ENCODE peak calls at places on chromosome 2, in four cellular contexts. One of them, this sample, is unnamed.

GRCh38 chr2:200757414-200757813 is 54.3 kb upstream of the BZW1 start:
- DNase-seq in H9: no peak
- DNase-seq in ELF-1: no peak
- DNase-seq in amniotic stem cell: no peak
- DNase-seq in this sample: no peak

GRCh38 chr2:44126106-44126797 is 42.4 kb upstream of the PPM1B start:
- DNase-seq in H9: no peak
- DNase-seq in ELF-1: no peak
- DNase-seq in amniotic stem cell: no peak
- DNase-seq in this sample: no peak

GRCh38 chr2:12321017-12321641 is 395.6 kb upstream of the TRIB2 start:
- DNase-seq in H9: no peak
- DNase-seq in ELF-1: no peak
- DNase-seq in amniotic stem cell: peak
- DNase-seq in this sample: no peak

GRCh38 chr2:221817052-221817451 is 244.9 kb upstream of the EPHA4 start:
- DNase-seq in H9: no peak
- DNase-seq in ELF-1: no peak
- DNase-seq in amniotic stem cell: no peak
- DNase-seq in this sample: no peak

GRCh38 chr2:78147466-78147865 is 625.3 kb upstream of the LRRTM4 start:
- DNase-seq in H9: no peak
- DNase-seq in ELF-1: peak
- DNase-seq in amniotic stem cell: no peak
- DNase-seq in this sample: no peak

GRCh38 chr2:213806125-213806726 is 522.0 kb downstream of the SPAG16 start:
- DNase-seq in H9: no peak
- DNase-seq in ELF-1: no peak
- DNase-seq in amniotic stem cell: peak
- DNase-seq in this sample: peak

GRCh38 chr2:14774569-14774968 is 142.1 kb downstream of the LRATD1 start:
- DNase-seq in H9: no peak
- DNase-seq in ELF-1: no peak
- DNase-seq in amniotic stem cell: no peak
- DNase-seq in this sample: no peak

GRCh38 chr2:100321181-100321880 is 970 bp downstream of the LONRF2 start:
- DNase-seq in H9: peak
- DNase-seq in ELF-1: peak
- DNase-seq in amniotic stem cell: no peak
- DNase-seq in this sample: peak

GRCh38 chr2:240991378-240992263 is 6.8 kb upstream of the SNED1 start:
- DNase-seq in H9: peak
- DNase-seq in ELF-1: no peak
- DNase-seq in amniotic stem cell: peak
- DNase-seq in this sample: peak

GRCh38 chr2:105439130-105439529 is 40.3 kb upstream of the FHL2 start:
- DNase-seq in H9: no peak
- DNase-seq in ELF-1: no peak
- DNase-seq in amniotic stem cell: no peak
- DNase-seq in this sample: no peak

GRCh38 chr2:225124311-225124832 is 82.1 kb upstream of the DOCK10 start:
- DNase-seq in H9: no peak
- DNase-seq in ELF-1: no peak
- DNase-seq in amniotic stem cell: no peak
- DNase-seq in this sample: no peak

GRCh38 chr2:84741182-84741822 is 139.6 kb downstream of the TRABD2A start:
- DNase-seq in H9: peak
- DNase-seq in ELF-1: peak
- DNase-seq in amniotic stem cell: no peak
- DNase-seq in this sample: peak

GRCh38 chr2:157596992-157597681 is 31.5 kb downstream of the ACVR1C start:
- DNase-seq in H9: peak
- DNase-seq in ELF-1: peak
- DNase-seq in amniotic stem cell: no peak
- DNase-seq in this sample: peak

GRCh38 chr2:239882781-239883180 is 142.4 kb downstream of the NDUFA10 start:
- DNase-seq in H9: peak
- DNase-seq in ELF-1: no peak
- DNase-seq in amniotic stem cell: no peak
- DNase-seq in this sample: no peak

GRCh38 chr2:189293164-189293563 is 113.6 kb upstream of the COL5A2 start:
- DNase-seq in H9: no peak
- DNase-seq in ELF-1: no peak
- DNase-seq in amniotic stem cell: no peak
- DNase-seq in this sample: no peak

GRCh38 chr2:29920631-29921559 is 491 bp downstream of the ALK start:
- DNase-seq in H9: peak
- DNase-seq in ELF-1: peak
- DNase-seq in amniotic stem cell: no peak
- DNase-seq in this sample: no peak

GRCh38 chr2:3300224-3300623 is 77.4 kb downstream of the EIPR1 start:
- DNase-seq in H9: no peak
- DNase-seq in ELF-1: no peak
- DNase-seq in amniotic stem cell: no peak
- DNase-seq in this sample: no peak

GRCh38 chr2:97693476-97693875 is 19.9 kb upstream of the ZAP70 start:
- DNase-seq in H9: no peak
- DNase-seq in ELF-1: no peak
- DNase-seq in amniotic stem cell: no peak
- DNase-seq in this sample: no peak

GRCh38 chr2:149903626-149904025 is 316.1 kb upstream of the MMADHC start:
- DNase-seq in H9: no peak
- DNase-seq in ELF-1: no peak
- DNase-seq in amniotic stem cell: no peak
- DNase-seq in this sample: no peak

GRCh38 chr2:234368861-234369261 is 128.0 kb downstream of the ARL4C start:
- DNase-seq in H9: no peak
- DNase-seq in ELF-1: peak
- DNase-seq in amniotic stem cell: no peak
- DNase-seq in this sample: peak

GRCh38 chr2:105118960-105119359 is 81.1 kb downstream of the MRPS9 start:
- DNase-seq in H9: peak
- DNase-seq in ELF-1: peak
- DNase-seq in amniotic stem cell: no peak
- DNase-seq in this sample: peak

GRCh38 chr2:30446602-30447148 is 371 bp upstream of the LCLAT1 start:
- DNase-seq in H9: no peak
- DNase-seq in ELF-1: no peak
- DNase-seq in amniotic stem cell: no peak
- DNase-seq in this sample: no peak

GRCh38 chr2:135657806-135658582 is 83.7 kb upstream of the UBXN4 start:
- DNase-seq in H9: no peak
- DNase-seq in ELF-1: no peak
- DNase-seq in amniotic stem cell: no peak
- DNase-seq in this sample: no peak

GRCh38 chr2:238916176-238916874 is 68.4 kb downstream of the TWIST2 start:
- DNase-seq in H9: no peak
- DNase-seq in ELF-1: no peak
- DNase-seq in amniotic stem cell: no peak
- DNase-seq in this sample: no peak

GRCh38 chr2:127678531-127678930 is 3.2 kb upstream of the LIMS2 start:
- DNase-seq in H9: no peak
- DNase-seq in ELF-1: no peak
- DNase-seq in amniotic stem cell: no peak
- DNase-seq in this sample: peak

GRCh38 chr2:143955416-143956075 is 564.4 kb downstream of the ZEB2 start:
- DNase-seq in H9: no peak
- DNase-seq in ELF-1: no peak
- DNase-seq in amniotic stem cell: peak
- DNase-seq in this sample: no peak

GRCh38 chr2:112661656-112662305 is 16.0 kb downstream of the SLC20A1 start:
- DNase-seq in H9: no peak
- DNase-seq in ELF-1: no peak
- DNase-seq in amniotic stem cell: no peak
- DNase-seq in this sample: no peak

GRCh38 chr2:128202791-128203190 is 111.8 kb downstream of the UGGT1 start:
- DNase-seq in H9: no peak
- DNase-seq in ELF-1: no peak
- DNase-seq in amniotic stem cell: no peak
- DNase-seq in this sample: no peak

GRCh38 chr2:85413592-85414421 is 3.6 kb upstream of the CAPG start:
- DNase-seq in H9: no peak
- DNase-seq in ELF-1: peak
- DNase-seq in amniotic stem cell: peak
- DNase-seq in this sample: no peak

GRCh38 chr2:206856474-206856873 is 82.8 kb upstream of the CPO start:
- DNase-seq in H9: no peak
- DNase-seq in ELF-1: no peak
- DNase-seq in amniotic stem cell: peak
- DNase-seq in this sample: no peak

GRCh38 chr2:37389984-37390765 is 45.7 kb downstream of the QPCT start:
- DNase-seq in H9: peak
- DNase-seq in ELF-1: peak
- DNase-seq in amniotic stem cell: peak
- DNase-seq in this sample: peak

GRCh38 chr2:152251811-152252210 is 76.2 kb upstream of the STAM2 start:
- DNase-seq in H9: no peak
- DNase-seq in ELF-1: no peak
- DNase-seq in amniotic stem cell: no peak
- DNase-seq in this sample: no peak

GRCh38 chr2:185219981-185220380 is 518.6 kb upstream of the FSIP2 start:
- DNase-seq in H9: no peak
- DNase-seq in ELF-1: no peak
- DNase-seq in amniotic stem cell: no peak
- DNase-seq in this sample: no peak

GRCh38 chr2:84223191-84223590 is 235.9 kb downstream of the SUCLG1 start:
- DNase-seq in H9: no peak
- DNase-seq in ELF-1: no peak
- DNase-seq in amniotic stem cell: no peak
- DNase-seq in this sample: no peak

GRCh38 chr2:166000401-166000800 is 46.8 kb upstream of the TTC21B start:
- DNase-seq in H9: no peak
- DNase-seq in ELF-1: no peak
- DNase-seq in amniotic stem cell: no peak
- DNase-seq in this sample: no peak

GRCh38 chr2:135819211-135819610 is 17.8 kb downstream of the LCT start:
- DNase-seq in H9: peak
- DNase-seq in ELF-1: peak
- DNase-seq in amniotic stem cell: no peak
- DNase-seq in this sample: peak

GRCh38 chr2:44233450-44234128 is 41.7 kb upstream of the SLC3A1 start:
- DNase-seq in H9: no peak
- DNase-seq in ELF-1: peak
- DNase-seq in amniotic stem cell: peak
- DNase-seq in this sample: peak